ENCODE peak calls at places on chromosomes 4 and X, in six cellular contexts. G, H, P, S, F and J are unnamed samples.

GRCh38 chrX:65971151-65971550 is 68.7 kb downstream of the VSIG4 start:
- DNase-seq in G (no peak), H (no peak), P (no peak), S (no peak), F (no peak), J (no peak)

GRCh38 chrX:26851981-26852380 is 611.2 kb downstream of the PPP4R3C start:
- DNase-seq in G (no peak), H (no peak), P (no peak), S (peak), F (no peak), J (peak)

GRCh38 chr4:185651137-185651677 is 115.9 kb upstream of the PDLIM3 start:
- DNase-seq in G (no peak), H (no peak), P (no peak), S (peak), F (no peak), J (no peak)

GRCh38 chr4:55238407-55238806 is 107.6 kb upstream of the SRD5A3 start:
- DNase-seq in G (no peak), H (no peak), P (no peak), S (no peak), F (no peak), J (no peak)

GRCh38 chrX:134171661-134172587 is 65.1 kb upstream of the CCDC160 start:
- DNase-seq in G (no peak), H (no peak), P (no peak), S (no peak), F (no peak), J (no peak)

GRCh38 chrX:2311483-2311882 is 189.3 kb downstream of the DHRSX start:
- DNase-seq in G (no peak), H (no peak), P (no peak), S (no peak), F (no peak), J (no peak)

GRCh38 chr4:102759835-102760644 is 728 bp downstream of the MANBA start:
- DNase-seq in G (peak), H (peak), P (peak), S (peak), F (no peak), J (peak)

GRCh38 chrX:20372533-20372932 is 105.8 kb upstream of the RPS6KA3 start:
- DNase-seq in G (no peak), H (no peak), P (peak), S (no peak), F (no peak), J (no peak)

GRCh38 chr4:96652158-96652557 is 812.3 kb downstream of the PDHA2 start:
- DNase-seq in G (no peak), H (no peak), P (no peak), S (no peak), F (no peak), J (no peak)

GRCh38 chr4:173343832-173344397 is 9.8 kb upstream of the HMGB2 start:
- DNase-seq in G (no peak), H (no peak), P (no peak), S (no peak), F (no peak), J (no peak)

GRCh38 chr4:156799121-156799589 is 172.4 kb downstream of the PDGFC start:
- DNase-seq in G (peak), H (no peak), P (no peak), S (no peak), F (no peak), J (no peak)

GRCh38 chrX:106170318-106170717 is 2.2 kb downstream of the PWWP3B start:
- DNase-seq in G (no peak), H (no peak), P (peak), S (no peak), F (no peak), J (no peak)

GRCh38 chr4:145531193-145531592 is 49.5 kb downstream of the SMAD1 start:
- DNase-seq in G (no peak), H (no peak), P (no peak), S (no peak), F (no peak), J (no peak)

GRCh38 chr4:48653217-48654014 is 126.7 kb downstream of the FRYL start:
- DNase-seq in G (peak), H (no peak), P (no peak), S (no peak), F (no peak), J (peak)

GRCh38 chr4:87506974-87507701 is 22.0 kb downstream of the SPARCL1 start:
- DNase-seq in G (peak), H (no peak), P (no peak), S (no peak), F (no peak), J (no peak)

GRCh38 chrX:139691843-139692505 is 16.0 kb downstream of the MCF2 start:
- DNase-seq in G (no peak), H (no peak), P (peak), S (no peak), F (no peak), J (no peak)

GRCh38 chr4:11525085-11525484 is 96.4 kb upstream of the HS3ST1 start:
- DNase-seq in G (peak), H (no peak), P (no peak), S (no peak), F (no peak), J (no peak)

GRCh38 chr4:141350122-141350904 is 129.6 kb downstream of the ZNF330 start:
- DNase-seq in G (peak), H (no peak), P (peak), S (no peak), F (no peak), J (no peak)

GRCh38 chr4:173332963-173333657 is 1.0 kb downstream of the HMGB2 start:
- DNase-seq in G (peak), H (no peak), P (no peak), S (no peak), F (no peak), J (no peak)

GRCh38 chrX:42079968-42080367 is 156.6 kb upstream of the CASK start:
- DNase-seq in G (peak), H (no peak), P (no peak), S (no peak), F (no peak), J (no peak)

GRCh38 chr4:82125170-82125862 is 248.5 kb downstream of the HNRNPD start:
- DNase-seq in G (no peak), H (no peak), P (no peak), S (no peak), F (no peak), J (no peak)

GRCh38 chr4:10007436-10007740 is 13.9 kb downstream of the SLC2A9 start:
- DNase-seq in G (no peak), H (no peak), P (no peak), S (no peak), F (no peak), J (no peak)

GRCh38 chr4:10006604-10007435 is 14.5 kb downstream of the SLC2A9 start:
- DNase-seq in G (no peak), H (peak), P (peak), S (peak), F (no peak), J (no peak)

GRCh38 chr4:10007772-10008171 is 13.5 kb downstream of the SLC2A9 start:
- DNase-seq in G (no peak), H (peak), P (no peak), S (no peak), F (no peak), J (no peak)

GRCh38 chr4:10005632-10006031 is 15.7 kb downstream of the SLC2A9 start:
- DNase-seq in G (no peak), H (no peak), P (no peak), S (no peak), F (no peak), J (no peak)

DNA sequence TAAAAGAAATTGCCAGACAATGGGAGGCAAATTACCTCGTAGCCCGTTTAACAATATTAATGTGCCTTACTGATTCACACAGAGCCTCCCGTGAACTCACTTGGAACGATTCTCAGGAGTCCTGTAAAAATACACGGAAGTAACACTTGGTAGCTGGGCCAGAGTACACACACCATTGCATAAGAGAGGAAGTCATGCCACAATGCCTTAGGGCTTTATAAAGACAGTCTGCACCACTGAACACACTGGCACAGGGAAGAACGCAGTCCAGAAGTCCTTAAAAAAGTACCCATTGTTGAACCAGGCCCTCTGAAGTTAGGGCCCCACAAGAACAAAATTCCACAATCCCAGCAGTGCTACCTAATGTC is 15.1 kb downstream of the SLC2A9 start:
- DNase-seq in G (no peak), H (peak), P (peak), S (peak), F (no peak), J (no peak)
- TF ChIP-seq BHLHE40 in G (no peak), H (peak), P (no peak), S (no peak), F (no peak), J (no peak)

GRCh38 chr4:150047546-150047945 is 30.7 kb upstream of the DCLK2 start:
- DNase-seq in G (no peak), H (no peak), P (no peak), S (no peak), F (no peak), J (no peak)
- TF ChIP-seq BHLHE40 in G (no peak), H (no peak), P (no peak), S (no peak), F (no peak), J (no peak)

GRCh38 chr4:29805245-29805644 is 914.9 kb upstream of the PCDH7 start:
- DNase-seq in G (peak), H (no peak), P (no peak), S (peak), F (no peak), J (peak)

GRCh38 chr4:29805871-29806480 is 914.2 kb upstream of the PCDH7 start:
- DNase-seq in G (no peak), H (no peak), P (no peak), S (no peak), F (no peak), J (no peak)
- TF ChIP-seq BHLHE40 in G (no peak), H (no peak), P (no peak), S (no peak), F (no peak), J (no peak)

GRCh38 chr4:19945501-19945900 is 306.2 kb upstream of the SLIT2 start:
- DNase-seq in G (peak), H (no peak), P (no peak), S (no peak), F (no peak), J (no peak)
- TF ChIP-seq BHLHE40 in G (no peak), H (no peak), P (no peak), S (no peak), F (no peak), J (no peak)

DNA sequence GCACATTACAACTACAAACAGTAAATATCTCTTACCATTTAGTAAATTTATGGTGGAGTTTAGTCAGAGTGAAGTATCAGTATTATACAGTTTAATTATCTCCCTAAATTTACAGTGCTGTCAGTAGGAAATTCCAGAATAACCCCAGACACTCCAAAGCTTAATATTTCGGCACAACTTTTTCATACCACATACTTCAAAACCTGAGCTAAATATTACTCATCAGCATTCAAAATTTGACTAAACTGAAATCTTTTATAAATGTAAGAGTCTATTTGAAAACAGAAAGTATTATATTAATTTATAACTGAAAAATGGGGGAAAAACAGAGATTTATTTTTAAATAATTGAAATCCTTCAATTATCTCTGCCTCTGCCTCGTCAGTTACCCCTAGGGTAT is 90.3 kb upstream of the MAPK10 start:
- DNase-seq in G (no peak), H (no peak), P (no peak), S (no peak), F (no peak), J (no peak)
- TF ChIP-seq BHLHE40 in G (no peak), H (no peak), P (no peak), S (no peak), F (no peak), J (no peak)

GRCh38 chr4:8414377-8414776 is 26.1 kb downstream of the ACOX3 start:
- DNase-seq in G (no peak), H (no peak), P (no peak), S (no peak), F (no peak), J (no peak)
- TF ChIP-seq BHLHE40 in G (no peak), H (no peak), P (no peak), S (no peak), F (no peak), J (no peak)

GRCh38 chr4:183099537-183100297 is 660 bp downstream of the WWC2 start:
- DNase-seq in G (no peak), H (no peak), P (peak), S (peak), F (peak), J (peak)
- TF ChIP-seq BHLHE40 in G (no peak), H (no peak), P (no peak), S (no peak), F (no peak), J (no peak)